ENCODE peak calls at places on chromosome 10, in six cellular contexts. Q is fibroblast of the aortic adventitia, B is cardiac fibroblast, Y is T-helper 9 cell, Z is HL-60, P is AG04449. R is an unnamed sample.

GRCh38 chr10:71431945-71432905 is 35.5 kb downstream of the CDH23 start:
- DNase-seq in Q (no peak), B (no peak), Y (no peak), Z (no peak), P (no peak), R (no peak)

GRCh38 chr10:119103687-119104652 is at the start of gene DENND10:
- DNase-seq in Q (peak; percentile 76), B (peak; percentile 83), Y (peak; percentile 78), Z (peak; percentile 62), P (no peak), R (peak; percentile 74)

GRCh38 chr10:34885901-34886300 is 70.8 kb upstream of the PARD3 start:
- DNase-seq in Q (no peak), B (no peak), Y (no peak), Z (no peak), P (no peak), R (no peak)

GRCh38 chr10:48363617-48364355 is 57.3 kb downstream of the MAPK8 start:
- DNase-seq in Q (peak; percentile 88), B (peak; percentile 86), Y (no peak), Z (peak; percentile 49), P (no peak), R (peak; percentile 13)

GRCh38 chr10:127506094-127506493 is 43.0 kb upstream of the NPS start:
- DNase-seq in Q (no peak), B (peak; percentile 29), Y (no peak), Z (no peak), P (no peak), R (no peak)

GRCh38 chr10:121813211-121813812 is 114.5 kb downstream of the ATE1 start:
- DNase-seq in Q (peak; percentile 46), B (peak; percentile 55), Y (no peak), Z (no peak), P (no peak), R (no peak)

GRCh38 chr10:122113161-122113944 is 124.4 kb downstream of the TACC2 start:
- DNase-seq in Q (peak; percentile 75), B (peak; percentile 76), Y (no peak), Z (peak; percentile 3), P (no peak), R (no peak)

GRCh38 chr10:47207894-47208469 is 92.0 kb upstream of the GDF10 start:
- DNase-seq in Q (no peak), B (no peak), Y (no peak), Z (no peak), P (no peak), R (no peak)

GRCh38 chr10:62225362-62225761 is 43.3 kb downstream of the RTKN2 start:
- DNase-seq in Q (no peak), B (no peak), Y (no peak), Z (no peak), P (no peak), R (no peak)

GRCh38 chr10:102674566-102674965 is 30.3 kb downstream of the TRIM8 start:
- DNase-seq in Q (no peak), B (no peak), Y (no peak), Z (no peak), P (no peak), R (no peak)

GRCh38 chr10:3811331-3811870 is 26.4 kb upstream of the KLF6 start:
- DNase-seq in Q (peak; percentile 71), B (peak; percentile 90), Y (no peak), Z (no peak), P (no peak), R (no peak)

GRCh38 chr10:128173383-128173782 is 47.2 kb upstream of the MKI67 start:
- DNase-seq in Q (peak; percentile 33), B (peak; percentile 48), Y (no peak), Z (no peak), P (no peak), R (no peak)

GRCh38 chr10:44300666-44301649 is 83.9 kb downstream of the CXCL12 start:
- DNase-seq in Q (peak; percentile 90), B (peak; percentile 95), Y (no peak), Z (no peak), P (peak; percentile 98), R (no peak)

GRCh38 chr10:80464557-80465466 is 10.7 kb downstream of the TSPAN14 start:
- DNase-seq in Q (no peak), B (no peak), Y (no peak), Z (no peak), P (no peak), R (no peak)

GRCh38 chr10:75399461-75400162 is 2.0 kb downstream of the ZNF503 start:
- DNase-seq in Q (peak; percentile 78), B (peak; percentile 86), Y (no peak), Z (peak; percentile 80), P (peak; percentile 5), R (peak; percentile 33)

GRCh38 chr10:132421377-132422168 is 24.6 kb downstream of the PWWP2B start:
- DNase-seq in Q (peak; percentile 60), B (peak; percentile 46), Y (no peak), Z (peak; percentile 91), P (no peak), R (no peak)

GRCh38 chr10:100327007-100327700 is 2.9 kb downstream of the PKD2L1 start:
- DNase-seq in Q (peak; percentile 72), B (no peak), Y (no peak), Z (peak; percentile 94), P (no peak), R (no peak)

GRCh38 chr10:108544500-108545120 is 1378.7 kb downstream of the XPNPEP1 start:
- DNase-seq in Q (peak; percentile 64), B (peak; percentile 59), Y (no peak), Z (peak; percentile 63), P (no peak), R (peak; percentile 11)

GRCh38 chr10:7787150-7787856 is 490 bp downstream of the KIN start:
- DNase-seq in Q (peak; percentile 30), B (peak; percentile 35), Y (no peak), Z (peak; percentile 0), P (no peak), R (no peak)

GRCh38 chr10:21173433-21173963 is 276.4 kb upstream of the NEBL start:
- DNase-seq in Q (no peak), B (no peak), Y (no peak), Z (no peak), P (no peak), R (no peak)

GRCh38 chr10:24825551-24825950 is 101.9 kb upstream of the ARHGAP21 start:
- DNase-seq in Q (peak; percentile 76), B (peak; percentile 50), Y (no peak), Z (no peak), P (no peak), R (no peak)

GRCh38 chr10:95501203-95502094 is 59.7 kb downstream of the SORBS1 start:
- DNase-seq in Q (no peak), B (no peak), Y (no peak), Z (no peak), P (no peak), R (no peak)

GRCh38 chr10:133400624-133401424 is 6.9 kb downstream of the MTG1 start:
- DNase-seq in Q (no peak), B (no peak), Y (no peak), Z (no peak), P (no peak), R (no peak)

GRCh38 chr10:99711129-99711719 is 20.7 kb downstream of the COX15 start:
- DNase-seq in Q (peak; percentile 87), B (peak; percentile 76), Y (no peak), Z (peak; percentile 67), P (no peak), R (peak; percentile 11)

GRCh38 chr10:97651773-97652172 is 11.3 kb downstream of the PI4K2A start:
- DNase-seq in Q (no peak), B (no peak), Y (no peak), Z (no peak), P (no peak), R (no peak)

GRCh38 chr10:63554666-63555065 is 33.5 kb downstream of the REEP3 start:
- DNase-seq in Q (peak; percentile 76), B (peak; percentile 92), Y (peak; percentile 16), Z (peak; percentile 71), P (peak; percentile 77), R (peak; percentile 55)

GRCh38 chr10:3198900-3199299 is 26.3 kb upstream of the PITRM1 start:
- DNase-seq in Q (no peak), B (no peak), Y (no peak), Z (no peak), P (no peak), R (no peak)

GRCh38 chr10:11547111-11547625 is 64.3 kb downstream of the USP6NL start:
- DNase-seq in Q (no peak), B (no peak), Y (no peak), Z (no peak), P (no peak), R (no peak)

GRCh38 chr10:60535427-60535826 is 145.8 kb upstream of the ANK3 start:
- DNase-seq in Q (no peak), B (no peak), Y (no peak), Z (no peak), P (no peak), R (no peak)

GRCh38 chr10:6678211-6678803 is 98.2 kb upstream of the PRKCQ start:
- DNase-seq in Q (peak; percentile 40), B (peak; percentile 49), Y (peak; percentile 60), Z (peak; percentile 4), P (no peak), R (peak; percentile 62)

GRCh38 chr10:32963102-32963501 is 5.1 kb upstream of the ITGB1 start:
- DNase-seq in Q (peak; percentile 88), B (peak; percentile 92), Y (no peak), Z (no peak), P (peak; percentile 58), R (no peak)

GRCh38 chr10:45439873-45440272 is 65.9 kb downstream of the ALOX5 start:
- DNase-seq in Q (no peak), B (no peak), Y (no peak), Z (no peak), P (no peak), R (no peak)

R was measured in activated gamma-delta T cell treated with Interleukin-2 at 50 U/mL for 16 hours.